ENCODE peak calls at places on chromosomes 12 and 14, in five cellular contexts. T, M, S, C and V are unnamed samples.

GRCh38 chr14:104432611-104433231 is 146.8 kb upstream of the C14orf180 start:
- DNase-seq in M (no peak), S (no peak), T (no peak), C (peak), V (no peak)

GRCh38 chr12:131755305-131756113 is 44.6 kb downstream of the SFSWAP start:
- DNase-seq in C (no peak), T (no peak), S (peak), M (no peak), V (peak)

GRCh38 chr14:54366726-54367707 is 29.8 kb upstream of the CDKN3 start:
- DNase-seq in T (no peak), S (peak), C (no peak), M (no peak), V (peak)

GRCh38 chr12:10634427-10634826 is 21.0 kb upstream of the MAGOHB start:
- DNase-seq in T (no peak), S (no peak), C (no peak), M (no peak), V (no peak)

GRCh38 chr12:5872745-5873144 is 72.3 kb downstream of the ANO2 start:
- DNase-seq in S (no peak), C (no peak), T (no peak), M (no peak), V (peak)

GRCh38 chr12:15823360-15824128 is 34.4 kb upstream of the EPS8 start:
- DNase-seq in M (no peak), S (no peak), C (no peak), T (no peak), V (peak)

GRCh38 chr14:104107611-104108569 is 22.4 kb downstream of the ASPG start:
- DNase-seq in C (peak), M (no peak), S (no peak), T (no peak), V (no peak)

GRCh38 chr12:123076604-123077297 is 74.1 kb downstream of the PITPNM2 start:
- DNase-seq in C (no peak), M (no peak), S (no peak), T (no peak), V (no peak)

GRCh38 chr12:74337951-74338350 is 199.7 kb upstream of the ATXN7L3B start:
- DNase-seq in S (no peak), C (no peak), M (no peak), T (no peak), V (no peak)

GRCh38 chr12:75207338-75208083 is 2.1 kb downstream of the KCNC2 start:
- DNase-seq in C (peak), S (no peak), T (no peak), M (no peak), V (no peak)

GRCh38 chr12:108633534-108634224 is at the start of gene SELPLG:
- DNase-seq in S (peak), M (no peak), T (no peak), C (peak), V (no peak)

GRCh38 chr14:92352158-92352985 is 29.4 kb downstream of the SLC24A4 start:
- DNase-seq in C (no peak), T (no peak), S (no peak), M (no peak), V (no peak)

GRCh38 chr12:99670635-99671034 is 23.1 kb downstream of the GARIN6 start:
- DNase-seq in C (no peak), S (no peak), T (no peak), M (no peak), V (no peak)

GRCh38 chr12:32229971-32230606 is 123.4 kb downstream of the BICD1 start:
- DNase-seq in C (no peak), T (no peak), M (no peak), S (no peak), V (no peak)

GRCh38 chr14:72518809-72519377 is 375.0 kb downstream of the DPF3 start:
- DNase-seq in C (no peak), M (no peak), S (peak), T (no peak), V (no peak)

GRCh38 chr12:51871918-51872688 is 15.8 kb upstream of the ANKRD33 start:
- DNase-seq in C (no peak), M (no peak), T (no peak), S (no peak), V (no peak)

GRCh38 chr12:122947352-122947792 is 18.9 kb downstream of the ABCB9 start:
- DNase-seq in S (no peak), C (peak), T (no peak), M (no peak), V (no peak)

GRCh38 chr14:78074546-78074945 is 95.6 kb upstream of the NRXN3 start:
- DNase-seq in M (no peak), S (no peak), C (no peak), T (no peak), V (no peak)

GRCh38 chr14:95222151-95222631 is 64.9 kb upstream of the DICER1 start:
- DNase-seq in S (no peak), C (no peak), T (peak), M (no peak), V (no peak)

GRCh38 chr14:76696791-76697190 is 64.5 kb upstream of the VASH1 start:
- DNase-seq in S (no peak), C (no peak), M (no peak), T (peak), V (no peak)

GRCh38 chr12:64658892-64659481 is 48.7 kb downstream of the RASSF3 start:
- DNase-seq in S (no peak), T (no peak), C (no peak), M (no peak), V (no peak)

GRCh38 chr14:81450100-81450531 is 50.0 kb upstream of the STON2 start:
- DNase-seq in S (no peak), T (no peak), C (no peak), M (no peak), V (no peak)

GRCh38 chr14:93122820-93123219 is 7.1 kb upstream of the ITPK1 start:
- DNase-seq in S (no peak), T (no peak), C (no peak), M (no peak), V (no peak)